ENCODE peak calls at places on chromosomes 16 and 17, in ten cellular contexts. J is testis, E is sigmoid colon, N is right lobe of liver, D is ovary, H is IMR-90, T is body of pancreas, W is gastrocnemius medialis, O is uterus, B is heart left ventricle. P is an unnamed sample.

GRCh38 chr16:14505846-14506245 is 124.2 kb downstream of the PARN start:
- DNase-seq in B (no peak), T (no peak), N (no peak), O (no peak), D (no peak), J (no peak), W (no peak), E (no peak), H (peak), P (no peak)

GRCh38 chr16:56855936-56856335 is 9.1 kb upstream of the SLC12A3 start:
- DNase-seq in D (no peak), H (no peak), N (no peak), W (no peak), E (no peak), J (no peak), O (no peak), B (no peak), T (no peak), P (no peak)

GRCh38 chr17:69828087-69828486 is 246.9 kb upstream of the KCNJ16 start:
- DNase-seq in N (no peak), D (no peak), H (peak), O (no peak), B (peak), E (no peak), T (peak), J (no peak), W (peak), P (no peak)

GRCh38 chr17:21296097-21297025 is 11.8 kb downstream of the MAP2K3 start:
- DNase-seq in W (no peak), T (peak), B (peak), J (no peak), H (peak), E (peak), D (no peak), O (no peak), N (peak), P (peak)

GRCh38 chr16:48912360-48912759 is 302.4 kb upstream of the N4BP1 start:
- DNase-seq in N (no peak), W (no peak), J (no peak), D (no peak), H (no peak), T (no peak), E (no peak), O (no peak), B (no peak), P (no peak)

GRCh38 chr17:10652984-10653680 is 4.0 kb downstream of the MYH3 start:
- DNase-seq in O (no peak), E (no peak), H (no peak), W (no peak), N (no peak), B (no peak), J (no peak), D (no peak), T (no peak), P (no peak)

GRCh38 chr16:89695086-89695874 is 6.2 kb downstream of the SPATA2L start:
- DNase-seq in B (no peak), J (no peak), W (no peak), H (no peak), D (no peak), N (no peak), O (no peak), T (no peak), E (no peak), P (no peak)

GRCh38 chr17:82959990-82960418 is 119.4 kb upstream of the METRNL start:
- DNase-seq in E (peak), B (no peak), J (peak), N (peak), D (peak), T (no peak), H (no peak), W (no peak), O (no peak), P (no peak)

GRCh38 chr17:72390675-72391501 is 270.1 kb downstream of the SOX9 start:
- DNase-seq in E (no peak), B (no peak), H (peak), N (no peak), J (no peak), T (no peak), W (no peak), O (no peak), D (no peak), P (no peak)

GRCh38 chr17:33940769-33941168 is 314.3 kb upstream of the CCL2 start:
- DNase-seq in B (no peak), W (peak), D (no peak), J (no peak), T (no peak), O (no peak), N (no peak), E (no peak), H (no peak), P (no peak)

GRCh38 chr17:44884941-44885340 is 14.3 kb downstream of the EFTUD2 start:
- DNase-seq in W (no peak), D (no peak), H (no peak), T (no peak), E (no peak), B (no peak), N (no peak), J (no peak), O (no peak), P (no peak)

GRCh38 chr16:79839851-79840321 is 239.3 kb upstream of the MAF start:
- DNase-seq in T (no peak), J (peak), B (no peak), O (no peak), D (peak), E (peak), W (no peak), N (no peak), H (no peak), P (no peak)

GRCh38 chr16:89344314-89344828 is 126.9 kb downstream of the ZNF778 start:
- DNase-seq in T (no peak), N (no peak), B (no peak), E (no peak), W (no peak), J (no peak), H (no peak), O (no peak), D (no peak), P (no peak)

GRCh38 chr16:18013863-18014262 is 322.7 kb downstream of the NPIPA8 start:
- DNase-seq in E (no peak), D (no peak), J (no peak), W (no peak), O (no peak), T (no peak), N (no peak), H (no peak), B (no peak), P (no peak)

GRCh38 chr17:7177954-7178477 is 1.2 kb downstream of the ASGR1 start:
- DNase-seq in O (no peak), D (no peak), T (no peak), H (peak), N (peak), E (peak), J (no peak), B (no peak), W (no peak), P (no peak)

DNA sequence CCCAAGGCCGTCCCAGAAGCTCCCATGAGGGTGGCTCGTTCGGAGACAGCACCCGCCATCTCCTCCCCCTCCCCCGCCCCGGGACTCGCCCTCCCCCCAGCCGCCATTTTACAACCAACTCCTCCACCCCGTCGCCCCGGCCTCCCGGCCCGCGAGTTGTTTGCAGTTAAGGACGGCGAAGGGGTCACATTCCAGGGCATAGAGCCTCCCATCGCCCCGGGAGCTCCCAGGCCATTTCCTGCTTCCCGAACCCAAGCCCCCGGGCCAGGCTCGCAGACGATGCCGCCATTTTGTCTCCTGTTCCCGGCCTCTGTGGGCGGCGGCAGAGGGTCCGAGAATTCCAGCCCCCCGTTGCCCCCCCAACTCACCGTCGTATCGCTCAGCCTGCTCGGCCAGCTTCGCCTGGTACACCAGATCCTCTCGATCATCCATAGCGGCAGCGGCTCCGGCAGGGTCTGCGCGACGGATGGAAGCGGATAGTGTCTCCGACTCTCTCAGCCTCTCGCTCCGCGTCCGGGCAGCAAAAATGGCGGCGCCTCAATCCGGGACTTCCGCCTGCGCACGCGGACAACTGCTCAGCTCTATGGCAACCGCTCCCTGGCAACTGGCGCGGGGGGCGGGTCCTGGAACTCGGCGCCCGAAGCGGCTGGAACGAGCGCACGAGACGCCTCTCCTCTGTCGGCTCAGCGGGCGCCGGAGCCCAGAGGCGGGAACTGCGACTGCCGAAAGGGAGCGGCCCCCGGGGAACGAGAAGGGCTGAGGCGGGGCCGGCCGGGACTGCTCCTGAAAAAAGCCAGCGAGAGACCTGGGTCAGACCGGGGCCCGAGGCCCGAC is at the start of gene YWHAE:
- DNase-seq in D (peak), B (peak), O (peak), H (peak), W (peak), N (peak), T (peak), J (peak), E (peak), P (peak)
- TF ChIP-seq POLR2A in D (peak), B (no peak), O (peak), H (peak), W (peak), N (peak), T (peak), J (peak), E (peak), P (peak)

GRCh38 chr16:2147981-2148671 is at the start of gene RAB26:
- DNase-seq in H (peak), T (peak), D (peak), N (peak), O (peak), E (peak), W (peak), B (peak), J (peak), P (peak)
- TF ChIP-seq POLR2A in H (no peak), T (peak), D (no peak), N (peak), O (no peak), E (no peak), W (peak), B (no peak), J (no peak), P (no peak)

GRCh38 chr16:31472559-31473203 is 729 bp downstream of the TGFB1I1 start:
- DNase-seq in E (peak), B (peak), W (peak), D (peak), H (peak), N (peak), J (peak), O (peak), T (peak), P (peak)
- TF ChIP-seq POLR2A in E (no peak), B (no peak), W (peak), D (peak), H (peak), N (no peak), J (no peak), O (no peak), T (no peak), P (no peak)

GRCh38 chr17:32912218-32912897 is 15.6 kb upstream of the TMEM98 start:
- DNase-seq in T (peak), H (peak), E (peak), D (peak), W (no peak), J (peak), N (peak), O (peak), B (peak), P (no peak)
- TF ChIP-seq POLR2A in T (peak), H (no peak), E (no peak), D (no peak), W (no peak), J (no peak), N (no peak), O (no peak), B (no peak), P (no peak)

GRCh38 chr16:75576384-75576811 is 10.2 kb downstream of the GABARAPL2 start:
- DNase-seq in D (no peak), O (peak), H (no peak), B (no peak), T (no peak), E (no peak), N (no peak), W (no peak), J (no peak), P (no peak)
- TF ChIP-seq POLR2A in D (no peak), O (no peak), H (no peak), B (no peak), T (no peak), E (no peak), N (no peak), W (no peak), J (no peak), P (no peak)

P was measured in erythroblast.